ENCODE peak calls at places on chromosomes 5 and 9, in seven cellular contexts. I is NCI-H345, F is head of caudate nucleus, R is AG10803, W is substantia nigra, O is mesendoderm, L is Peyer's patch. X is an unnamed sample.

GRCh38 chr5:114362977-114363721 is 1.3 kb downstream of the KCNN2 start:
- DNase-seq in F (peak; percentile 16), R (no peak), O (peak; percentile 43), W (peak; percentile 31), I (no peak), L (no peak), X (no peak)

GRCh38 chr5:98635631-98636030 is 137.8 kb upstream of the RGMB start:
- DNase-seq in L (no peak), W (no peak), I (no peak), R (peak; percentile 56), O (no peak), F (no peak), X (no peak)

GRCh38 chr5:65834306-65834705 is 92.1 kb upstream of the ERBIN start:
- DNase-seq in W (no peak), L (no peak), F (no peak), R (no peak), I (no peak), O (no peak), X (no peak)

GRCh38 chr5:73654861-73655318 is 28.9 kb downstream of the ARHGEF28 start:
- DNase-seq in L (no peak), W (no peak), I (no peak), F (no peak), O (no peak), R (no peak), X (no peak)

GRCh38 chr9:131050831-131051230 is 41.9 kb downstream of the LAMC3 start:
- DNase-seq in L (no peak), R (no peak), W (no peak), F (no peak), O (no peak), I (no peak), X (no peak)

GRCh38 chr5:133130387-133131118 is 78.7 kb downstream of the HSPA4 start:
- DNase-seq in L (peak; percentile 41), R (no peak), F (no peak), I (no peak), O (peak; percentile 29), W (no peak), X (no peak)

GRCh38 chr5:54753034-54753433 is 232.4 kb downstream of the ESM1 start:
- DNase-seq in R (peak; percentile 71), F (no peak), O (no peak), W (no peak), L (no peak), I (no peak), X (no peak)

GRCh38 chr5:123344819-123345426 is 78.3 kb downstream of the CEP120 start:
- DNase-seq in R (peak; percentile 54), L (no peak), I (peak; percentile 28), F (no peak), O (peak; percentile 51), W (no peak), X (no peak)

GRCh38 chr5:173395257-173395932 is 67.2 kb upstream of the STC2 start:
- DNase-seq in W (no peak), R (peak; percentile 68), F (no peak), O (peak; percentile 45), I (no peak), L (no peak), X (no peak)

GRCh38 chr9:133971121-133971951 is 20.8 kb downstream of the VAV2 start:
- DNase-seq in F (no peak), R (no peak), I (no peak), O (no peak), L (no peak), W (no peak), X (no peak)

GRCh38 chr5:166639151-166639550 is 1652.3 kb upstream of the WWC1 start:
- DNase-seq in R (no peak), F (no peak), I (no peak), O (peak; percentile 23), L (no peak), W (no peak), X (no peak)

GRCh38 chr9:104961701-104962359 is 33.9 kb upstream of the ABCA1 start:
- DNase-seq in O (peak; percentile 12), R (no peak), I (no peak), F (no peak), W (no peak), L (no peak), X (no peak)